ENCODE peak calls at places on chromosomes 11 and 22, in six cellular contexts. R is gastrocnemius medialis, Z is HFFc6, X is cardiac muscle cell, G is colonic mucosa, N is ovary. J is an unnamed sample.
A peak's percentile ranks its signal among the peaks of the same experiment; 100 is the strongest.

GRCh38 chr22:38569181-38569971 is 607 bp downstream of the DMC1 start:
- DNase-seq in G (no peak), R (no peak), N (peak; percentile 35), X (no peak), Z (no peak), J (no peak)

GRCh38 chr11:83682645-83682973 is 396.4 kb upstream of the CCDC90B start:
- DNase-seq in R (no peak), X (peak; percentile 34), Z (no peak), N (no peak), G (no peak), J (no peak)

GRCh38 chr22:47309946-47310345 is 547.5 kb downstream of the TBC1D22A start:
- DNase-seq in R (no peak), N (no peak), X (no peak), Z (no peak), G (no peak), J (no peak)

GRCh38 chr11:8297781-8298440 is 34.2 kb upstream of the LMO1 start:
- DNase-seq in G (no peak), N (no peak), X (no peak), Z (no peak), R (no peak), J (no peak)

GRCh38 chr22:21754523-21755128 is 19.0 kb upstream of the YPEL1 start:
- DNase-seq in R (no peak), Z (no peak), G (peak; percentile 40), X (no peak), N (peak; percentile 50), J (no peak)

GRCh38 chr22:42299586-42300285 is 29.3 kb upstream of the TCF20 start:
- DNase-seq in G (no peak), X (peak; percentile 52), N (no peak), R (peak; percentile 12), Z (no peak), J (peak; percentile 40)

GRCh38 chr11:48109046-48109666 is 107.5 kb upstream of the OR4B1 start:
- DNase-seq in G (no peak), R (no peak), X (no peak), N (no peak), Z (peak; percentile 66), J (no peak)

GRCh38 chr11:104000798-104001197 is 35.6 kb upstream of the DDI1 start:
- DNase-seq in X (no peak), Z (no peak), R (no peak), G (no peak), N (no peak), J (no peak)

GRCh38 chr11:71286701-71287643 is 34.6 kb upstream of the SHANK2 start:
- DNase-seq in R (no peak), X (no peak), G (peak; percentile 73), N (no peak), Z (peak; percentile 97), J (no peak)

GRCh38 chr11:105906517-105906916 is 115.5 kb downstream of the MSANTD4 start:
- DNase-seq in Z (no peak), N (no peak), G (no peak), X (no peak), R (no peak), J (no peak)

GRCh38 chr22:33302049-33302545 is 243.9 kb upstream of the SYN3 start:
- DNase-seq in G (peak; percentile 85), R (peak; percentile 49), X (peak; percentile 87), N (peak; percentile 81), Z (peak; percentile 58), J (peak; percentile 89)

GRCh38 chr22:31947296-31947695 is 3.0 kb downstream of the YWHAH start:
- DNase-seq in N (no peak), G (peak; percentile 53), X (no peak), Z (no peak), R (no peak), J (no peak)

GRCh38 chr22:27424319-27424718 is 377.2 kb downstream of the MN1 start:
- DNase-seq in R (no peak), X (no peak), N (no peak), G (no peak), Z (peak; percentile 77), J (no peak)

GRCh38 chr11:113001709-113002108 is 40.5 kb downstream of the NCAM1 start:
- DNase-seq in G (no peak), N (peak; percentile 27), X (no peak), R (no peak), Z (no peak), J (no peak)

GRCh38 chr11:61183645-61184044 is 19.7 kb upstream of the PGA3 start:
- DNase-seq in X (no peak), G (no peak), N (no peak), R (no peak), Z (no peak), J (no peak)

GRCh38 chr11:126443120-126443519 is 87.6 kb downstream of the ST3GAL4 start:
- DNase-seq in N (no peak), R (no peak), Z (no peak), G (no peak), X (no peak), J (no peak)

GRCh38 chr11:102267602-102268001 is 49.7 kb upstream of the BIRC3 start:
- DNase-seq in R (no peak), N (no peak), G (peak; percentile 50), Z (peak; percentile 78), X (no peak), J (no peak)

GRCh38 chr22:20624161-20624616 is 116.8 kb downstream of the MED15 start:
- DNase-seq in X (no peak), R (no peak), Z (peak; percentile 11), G (no peak), N (no peak), J (no peak)

GRCh38 chr11:67640021-67640757 is 626 bp upstream of the TBX10 start:
- DNase-seq in X (peak; percentile 77), Z (peak; percentile 28), N (peak; percentile 39), G (peak; percentile 70), R (no peak), J (peak; percentile 73)

GRCh38 chr11:125141686-125142535 is 22.6 kb upstream of the PKNOX2 start:
- DNase-seq in X (peak; percentile 66), Z (no peak), N (peak; percentile 42), R (no peak), G (no peak), J (peak; percentile 87)

GRCh38 chr11:46865340-46865739 is 19.3 kb upstream of the CKAP5 start:
- DNase-seq in Z (peak; percentile 70), G (no peak), X (no peak), R (no peak), N (peak; percentile 51), J (no peak)

DNA sequence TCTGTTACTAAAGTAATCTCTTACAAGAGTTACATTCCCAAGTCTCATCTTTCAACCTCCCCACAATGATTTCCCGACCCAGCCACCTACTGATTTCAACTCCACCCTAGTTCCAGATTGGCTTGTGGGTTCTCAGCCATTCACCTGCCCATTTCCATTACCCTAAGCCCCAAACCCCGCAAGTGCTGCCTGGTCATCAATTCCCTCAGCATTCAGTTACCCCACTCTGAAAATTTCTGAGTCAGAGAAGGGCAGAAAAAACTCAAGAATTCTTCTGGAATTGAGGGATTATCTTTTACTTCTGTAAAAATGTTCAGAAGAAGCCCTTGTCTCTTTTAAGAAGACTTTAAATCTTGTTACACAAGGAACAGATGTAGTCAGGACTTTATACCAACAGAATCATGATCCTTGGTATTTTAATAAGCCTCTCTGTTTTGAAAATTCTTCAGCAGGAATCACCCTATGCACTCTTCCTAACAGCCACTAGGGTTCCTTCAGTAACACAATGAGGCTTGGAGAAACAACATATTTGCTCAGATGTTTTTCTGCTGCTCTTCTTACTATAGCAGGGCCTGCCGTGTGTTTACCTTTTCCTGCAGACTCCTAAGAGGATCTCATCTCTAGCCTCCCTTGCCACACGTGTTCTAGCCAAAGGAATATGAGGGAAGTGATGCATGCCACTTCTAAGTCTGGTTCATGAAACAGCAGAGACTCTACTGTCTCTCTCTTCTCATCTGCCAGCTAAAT is 29.2 kb upstream of the PAMR1 start:
- DNase-seq in Z (peak; percentile 56), G (no peak), X (no peak), R (no peak), N (no peak), J (no peak)
- TF ChIP-seq CTCF in Z (peak; percentile 75), G (no peak), X (peak; percentile 46), R (no peak), N (no peak), J (peak; percentile 42)

GRCh38 chr11:44426958-44427357 is 117.0 kb upstream of the ALX4 start:
- DNase-seq in X (no peak), R (no peak), Z (no peak), G (no peak), N (no peak), J (no peak)

GRCh38 chr11:44426119-44426518 is 116.2 kb upstream of the ALX4 start:
- DNase-seq in R (no peak), Z (no peak), G (no peak), N (no peak), X (no peak), J (no peak)

GRCh38 chr11:44430140-44430539 is 120.2 kb upstream of the ALX4 start:
- DNase-seq in X (no peak), R (no peak), G (no peak), Z (no peak), N (no peak), J (no peak)

GRCh38 chr11:44424841-44425240 is 114.9 kb upstream of the ALX4 start:
- DNase-seq in R (no peak), X (no peak), Z (no peak), N (no peak), G (no peak), J (no peak)

DNA sequence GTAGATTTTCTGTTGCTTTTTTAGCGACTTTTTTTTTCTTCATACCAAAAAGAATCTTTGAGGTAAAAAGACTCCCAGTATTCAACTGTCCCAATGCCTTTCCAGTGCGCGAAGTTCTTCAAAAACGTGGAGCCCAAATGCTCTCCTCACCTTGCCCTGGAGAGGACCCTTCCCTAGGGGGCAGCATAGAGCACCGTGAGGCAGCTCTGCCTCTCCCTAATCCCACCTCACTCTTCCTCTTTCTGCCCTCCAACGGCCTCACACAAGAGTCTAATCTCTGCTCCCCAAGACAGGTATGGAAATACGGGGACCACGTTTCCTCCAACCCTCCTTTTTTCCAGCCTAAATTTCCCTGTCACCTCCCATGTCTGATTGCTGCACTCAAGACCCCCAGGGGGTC is 117.5 kb upstream of the ALX4 start:
- DNase-seq in G (peak; percentile 18), Z (no peak), X (peak; percentile 21), N (no peak), R (no peak), J (no peak)
- TF ChIP-seq CTCF in G (no peak), Z (peak; percentile 45), X (peak; percentile 37), N (no peak), R (no peak), J (peak; percentile 19)

GRCh38 chr11:118928870-118929495 is 3.3 kb upstream of the BCL9L start:
- DNase-seq in R (peak; percentile 51), N (no peak), G (peak; percentile 65), X (peak; percentile 81), Z (no peak), J (no peak)
- TF ChIP-seq CTCF in R (no peak), N (no peak), G (no peak), X (no peak), Z (no peak), J (peak; percentile 38)

DNA sequence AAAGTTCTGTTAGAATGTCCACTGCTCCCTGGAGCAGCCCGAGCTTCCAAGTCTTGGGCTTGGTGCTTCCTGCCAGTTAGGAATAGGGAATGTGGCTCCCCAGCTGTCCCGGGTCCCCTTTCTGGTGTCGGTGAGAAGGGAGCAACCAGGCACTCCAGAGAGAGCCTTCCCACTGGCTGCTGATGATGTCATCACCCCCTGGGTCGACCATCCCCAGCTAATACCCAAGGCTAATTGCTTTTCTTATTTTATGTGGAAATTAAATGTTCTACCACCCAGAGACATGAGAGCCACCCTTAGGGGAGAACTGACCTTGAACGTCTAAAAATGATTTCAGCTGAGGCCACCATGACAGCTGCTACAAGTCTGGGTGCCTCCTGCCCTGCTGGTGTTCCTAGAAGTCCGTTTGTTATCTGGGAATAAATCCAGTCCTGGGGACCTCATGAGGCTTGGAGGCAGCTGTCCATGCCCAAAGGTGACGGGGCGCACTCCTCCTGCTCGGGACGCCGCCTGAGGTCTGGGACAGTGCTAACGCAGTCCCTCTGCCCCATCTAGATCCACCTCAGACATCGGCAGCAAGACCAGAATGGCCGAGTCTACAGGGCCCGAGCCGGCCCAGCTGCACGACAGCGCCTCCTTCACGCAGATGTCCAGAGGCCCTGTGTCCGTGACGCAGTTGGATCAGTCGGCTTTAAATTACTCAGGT is 42.3 kb downstream of the C11orf91 start:
- DNase-seq in R (no peak), Z (no peak), G (no peak), X (no peak), N (no peak), J (no peak)
- TF ChIP-seq CTCF in R (no peak), Z (no peak), G (no peak), X (no peak), N (no peak), J (no peak)